ENCODE peak calls at places on chromosomes 7 and 10, in four cellular contexts. H is HepG2, X is GM12878, B is K562. E is an unnamed sample.

GRCh38 chr7:118286131-118286530 is 61.6 kb downstream of the ANKRD7 start:
- DNase-seq in X (no peak), B (no peak), H (no peak), E (no peak)

GRCh38 chr7:11297764-11298163 is 324.1 kb downstream of the PHF14 start:
- DNase-seq in X (no peak), H (no peak), B (no peak), E (no peak)

GRCh38 chr10:70585555-70586243 is 16.8 kb downstream of the PRF1 start:
- DNase-seq in X (no peak), H (no peak), B (no peak), E (no peak)

GRCh38 chr7:31036941-31037340 is 15.2 kb upstream of the ADCYAP1R1 start:
- DNase-seq in H (no peak), X (no peak), B (no peak), E (no peak)

GRCh38 chr10:77970869-77971803 is 44.6 kb upstream of the DLG5 start:
- DNase-seq in X (no peak), B (peak), H (peak), E (peak)

GRCh38 chr10:102975483-102976057 is 57.5 kb downstream of the CNNM2 start:
- DNase-seq in B (no peak), X (no peak), H (no peak), E (no peak)

GRCh38 chr10:30788307-30788706 is 158.8 kb upstream of the LYZL2 start:
- DNase-seq in H (no peak), X (no peak), B (no peak), E (peak)

GRCh38 chr10:11823122-11823988 is at the start of gene PROSER2:
- DNase-seq in H (no peak), X (no peak), B (peak), E (peak)

GRCh38 chr7:134712196-134712595 is 65.5 kb downstream of the BPGM start:
- DNase-seq in B (no peak), X (no peak), H (no peak), E (no peak)

GRCh38 chr10:21517983-21518628 is 7.4 kb downstream of the SKIDA1 start:
- DNase-seq in X (no peak), H (no peak), B (no peak), E (peak)

GRCh38 chr7:111012152-111012551 is 78.8 kb upstream of the LRRN3 start:
- DNase-seq in B (no peak), H (no peak), X (no peak), E (peak)

GRCh38 chr10:32346551-32347362 is at the start of gene EPC1:
- DNase-seq in X (peak), B (peak), H (peak), E (peak)

GRCh38 chr7:80472491-80473200 is 39.2 kb downstream of the GNAT3 start:
- DNase-seq in H (no peak), X (no peak), B (no peak), E (no peak)

GRCh38 chr7:101549734-101550133 is 79.4 kb downstream of the MYL10 start:
- DNase-seq in X (no peak), B (no peak), H (no peak), E (no peak)

GRCh38 chr7:108368466-108368865 is 87.8 kb downstream of the NRCAM start:
- DNase-seq in B (no peak), X (no peak), H (no peak), E (no peak)

GRCh38 chr10:30445716-30446115 is 11.7 kb downstream of the MAP3K8 start:
- DNase-seq in B (no peak), X (no peak), H (no peak), E (peak)

GRCh38 chr7:134993877-134994456 is 7.7 kb downstream of the AGBL3 start:
- DNase-seq in H (no peak), X (no peak), B (no peak), E (no peak)

GRCh38 chr10:78863601-78864239 is 205.0 kb upstream of the ZMIZ1 start:
- DNase-seq in X (no peak), B (no peak), H (no peak), E (no peak)

GRCh38 chr7:137146996-137147720 is 196.4 kb downstream of the PTN start:
- DNase-seq in X (no peak), B (no peak), H (no peak), E (no peak)

GRCh38 chr10:95209509-95210127 is 15.6 kb downstream of the ACSM6 start:
- DNase-seq in B (no peak), X (no peak), H (no peak), E (no peak)

GRCh38 chr7:80637453-80637852 is 989 bp upstream of the CD36 start:
- DNase-seq in H (no peak), X (no peak), B (no peak), E (no peak)

GRCh38 chr10:5814110-5815107 is 1.2 kb upstream of the GDI2 start:
- DNase-seq in H (no peak), X (no peak), B (no peak), E (peak)

GRCh38 chr10:5570979-5571810 is 46.4 kb downstream of the CALML3 start:
- DNase-seq in B (no peak), H (peak), X (no peak), E (no peak)

GRCh38 chr7:158758563-158759244 is 54.1 kb upstream of the NCAPG2 start:
- DNase-seq in X (no peak), H (no peak), B (no peak), E (no peak)

GRCh38 chr7:17532861-17533404 is 234.5 kb downstream of the AHR start:
- DNase-seq in X (no peak), H (no peak), B (no peak), E (peak)

GRCh38 chr10:66292922-66293321 is 632.9 kb upstream of the LRRTM3 start:
- DNase-seq in B (no peak), X (no peak), H (no peak), E (no peak)

GRCh38 chr7:120806669-120807068 is 51.3 kb downstream of the TSPAN12 start:
- DNase-seq in B (no peak), X (no peak), H (no peak), E (peak)

GRCh38 chr10:43127447-43127846 is 10.8 kb upstream of the CSGALNACT2 start:
- DNase-seq in B (no peak), H (no peak), X (no peak), E (no peak)

GRCh38 chr7:66169616-66170015 is 35.5 kb upstream of the TPST1 start:
- DNase-seq in X (no peak), B (no peak), H (no peak), E (no peak)

GRCh38 chr10:93437000-93437945 is 44.9 kb downstream of the MYOF start:
- DNase-seq in H (peak), X (no peak), B (no peak), E (peak)

GRCh38 chr7:44626620-44627019 is 20.2 kb downstream of the OGDH start:
- DNase-seq in X (no peak), H (no peak), B (peak), E (no peak)

GRCh38 chr7:50792342-50793114 is 9.8 kb upstream of the GRB10 start:
- DNase-seq in B (peak), X (no peak), H (no peak), E (peak)

DNA sequence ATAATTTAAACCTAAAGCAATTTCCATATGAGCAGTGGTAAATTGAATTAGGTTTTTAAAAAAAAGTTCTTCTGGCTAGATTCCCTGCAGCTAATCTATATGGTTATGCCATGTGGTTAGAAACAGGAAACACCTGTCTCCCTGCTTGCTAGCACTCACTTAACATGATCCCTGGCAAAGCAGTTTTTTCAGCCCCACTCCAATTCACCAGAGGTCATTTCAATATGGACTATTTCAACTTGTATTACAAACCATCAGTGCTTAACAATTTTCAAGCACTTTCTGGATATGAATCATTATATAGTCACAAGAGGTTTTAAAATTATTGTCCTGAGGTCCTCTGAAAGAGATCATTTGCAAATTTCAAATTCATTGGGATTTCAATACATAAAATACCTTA is 117.3 kb upstream of the HGF start:
- DNase-seq in H (no peak), B (no peak), X (peak), E (peak)
- TF ChIP-seq BHLHE40 in H (no peak), B (no peak), X (no peak), E (no peak)

GRCh38 chr10:52984169-52984568 is 211.6 kb upstream of the MBL2 start:
- DNase-seq in X (no peak), H (no peak), B (no peak), E (peak)
- TF ChIP-seq MXI1 in X (no peak), H (no peak), B (no peak), E (no peak)

GRCh38 chr7:142384508-142384922 is 126.7 kb upstream of the PRSS58 start:
- DNase-seq in B (no peak), H (no peak), X (no peak), E (peak)

GRCh38 chr7:142391191-142391992 is 133.5 kb upstream of the PRSS58 start:
- DNase-seq in B (peak), X (no peak), H (no peak), E (peak)

GRCh38 chr7:142383826-142384507 is 126.1 kb upstream of the PRSS58 start:
- DNase-seq in X (no peak), H (no peak), B (no peak), E (no peak)

GRCh38 chr7:142385528-142386340 is 127.9 kb upstream of the PRSS58 start:
- DNase-seq in B (peak), X (peak), H (peak), E (peak)

DNA sequence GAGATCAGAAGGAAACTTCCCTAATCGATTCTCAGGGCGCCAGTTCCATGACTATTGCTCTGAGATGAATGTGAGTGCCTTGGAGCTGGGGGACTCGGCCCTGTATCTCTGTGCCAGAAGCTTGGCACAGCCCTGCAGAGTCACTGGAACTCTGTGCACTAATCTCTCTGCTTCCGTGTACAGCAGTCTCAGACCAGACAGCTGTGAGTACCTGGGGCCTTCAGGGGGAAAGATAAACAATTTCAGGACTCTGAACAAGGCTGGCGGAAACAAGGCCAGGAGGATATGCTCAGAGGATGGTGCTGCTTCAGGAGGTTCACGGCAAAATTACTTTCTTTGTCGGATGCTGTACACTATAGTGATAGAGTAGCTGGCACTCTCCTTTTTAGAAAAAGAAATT is 131.7 kb upstream of the PRSS58 start:
- DNase-seq in B (no peak), X (no peak), H (peak), E (peak)
- TF ChIP-seq BHLHE40 in B (no peak), X (no peak), H (no peak), E (no peak)

DNA sequence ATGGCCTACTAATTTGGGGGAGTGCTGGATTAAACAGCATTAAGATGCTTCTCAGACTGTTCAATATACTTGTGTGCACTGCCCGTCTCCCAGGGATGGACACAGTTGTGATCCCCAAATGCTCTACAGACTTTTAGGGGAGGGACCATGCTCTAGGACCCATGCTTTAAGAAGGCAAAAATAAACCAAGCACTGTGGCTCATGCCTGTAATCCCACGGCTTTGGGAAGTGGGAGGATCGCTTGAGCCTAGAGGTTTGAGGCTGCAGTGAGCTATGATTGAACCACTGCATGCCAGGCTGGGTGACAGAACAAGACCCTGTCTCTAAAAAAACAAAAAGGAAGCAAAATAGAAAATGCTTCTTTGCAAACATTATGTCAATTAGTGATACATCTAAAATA is 102.6 kb downstream of the VOPP1 start:
- DNase-seq in H (no peak), X (no peak), B (no peak), E (no peak)
- TF ChIP-seq MXI1 in H (no peak), X (no peak), B (no peak), E (no peak)

DNA sequence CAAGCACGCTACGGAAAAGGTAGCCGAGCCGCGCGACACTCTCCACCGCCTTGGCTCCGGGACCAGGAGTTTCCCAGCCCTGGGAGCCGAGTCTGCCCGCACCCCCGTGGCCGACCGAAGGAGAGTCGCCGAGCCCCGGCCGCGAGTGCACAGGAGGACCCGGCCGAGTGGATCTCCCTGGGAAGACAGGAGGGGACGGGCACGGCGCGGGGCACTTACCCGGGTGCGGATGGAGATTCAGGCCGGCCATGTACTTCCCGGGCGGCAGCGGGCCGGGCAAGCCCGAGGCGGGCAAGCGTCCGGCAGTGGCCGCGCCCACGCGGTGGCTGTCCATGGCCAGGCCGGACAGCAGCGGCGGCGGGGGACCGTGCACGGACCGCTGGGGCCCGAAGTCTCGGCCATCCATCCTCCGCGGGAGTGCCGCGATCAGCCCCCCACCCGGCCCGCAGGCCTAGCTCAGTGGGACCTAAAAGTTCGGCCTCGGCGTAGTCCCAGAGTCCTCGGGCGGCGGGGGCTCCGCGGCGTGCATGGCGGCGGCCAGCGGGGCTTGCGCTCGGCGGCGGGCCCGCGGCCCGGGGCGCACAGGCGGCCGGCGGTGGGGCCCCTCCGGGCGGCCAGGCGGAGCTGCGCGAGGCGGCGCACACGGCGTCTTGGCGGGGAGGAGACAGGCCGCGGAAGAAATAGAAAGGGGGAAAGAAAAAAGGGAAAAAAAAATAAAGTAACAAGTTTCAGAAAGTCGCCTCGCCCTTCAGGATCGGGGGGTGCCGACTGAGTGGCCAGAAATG is 2.6 kb downstream of the TNRC18 start:
- DNase-seq in X (no peak), H (no peak), B (peak), E (no peak)
- TF ChIP-seq BHLHE40 in X (no peak), H (no peak), B (no peak), E (no peak)

GRCh38 chr10:57996536-57996935 is 271.2 kb downstream of the IPMK start:
- DNase-seq in B (no peak), X (no peak), H (no peak), E (no peak)

GRCh38 chr10:57993302-57993701 is 274.4 kb downstream of the IPMK start:
- DNase-seq in H (no peak), B (no peak), X (no peak), E (no peak)

GRCh38 chr10:57988964-57989363 is 278.7 kb downstream of the IPMK start:
- DNase-seq in X (no peak), B (no peak), H (no peak), E (no peak)

GRCh38 chr10:57992321-57993077 is 275.2 kb downstream of the IPMK start:
- DNase-seq in X (no peak), B (no peak), H (no peak), E (peak)
- TF ChIP-seq MXI1 in X (no peak), B (no peak), H (no peak), E (no peak)

GRCh38 chr7:69819306-69819705 is 221.0 kb downstream of the AUTS2 start:
- DNase-seq in X (no peak), H (no peak), B (no peak), E (no peak)
- TF ChIP-seq BHLHE40 in X (no peak), H (no peak), B (no peak), E (no peak)

E was measured in IMR-90.